ENCODE peak calls at places on chromosomes 1 and 21, in six cellular contexts. One of them, this sample, is unnamed.

GRCh38 chr21:40680311-40680710 is 166.6 kb downstream of the DSCAM start:
- DNase-seq in SJSA1: no peak
- DNase-seq in NCI-H345: peak; percentile 82
- DNase-seq in activated T-helper 1 cell treated with anti-CD3 and anti-CD28 coated beads, Interleukin-12 subunit alpha, Interleukin-12 subunit beta, Interleukin-2, Interleukin-4 antibody, amounts not matched to agents 30 ng/mL and 10 ng/mL and 1 ng/mL, durations not matched to agents 14 hours and 24 hours and 36 hours: no peak
- DNase-seq in activated CD4-positive, alpha-beta T cell treated with anti-CD3 and anti-CD28 coated beads, Interleukin-2, amount 10 ng/mL, durations not matched to agents 7 days and 5 days: no peak
- DNase-seq in cardiac fibroblast: no peak
- DNase-seq in this sample: no peak

GRCh38 chr1:93042822-93043557 is 36.1 kb upstream of the MTF2 start:
- DNase-seq in SJSA1: no peak
- DNase-seq in NCI-H345: no peak
- DNase-seq in activated T-helper 1 cell treated with anti-CD3 and anti-CD28 coated beads, Interleukin-12 subunit alpha, Interleukin-12 subunit beta, Interleukin-2, Interleukin-4 antibody, amounts not matched to agents 30 ng/mL and 10 ng/mL and 1 ng/mL, durations not matched to agents 14 hours and 24 hours and 36 hours: no peak
- DNase-seq in activated CD4-positive, alpha-beta T cell treated with anti-CD3 and anti-CD28 coated beads, Interleukin-2, amount 10 ng/mL, durations not matched to agents 7 days and 5 days: no peak
- DNase-seq in cardiac fibroblast: no peak
- DNase-seq in this sample: no peak

GRCh38 chr1:218273757-218274505 is 11.2 kb upstream of the RRP15 start:
- DNase-seq in SJSA1: no peak
- DNase-seq in NCI-H345: peak; percentile 29
- DNase-seq in activated T-helper 1 cell treated with anti-CD3 and anti-CD28 coated beads, Interleukin-12 subunit alpha, Interleukin-12 subunit beta, Interleukin-2, Interleukin-4 antibody, amounts not matched to agents 30 ng/mL and 10 ng/mL and 1 ng/mL, durations not matched to agents 14 hours and 24 hours and 36 hours: no peak
- DNase-seq in activated CD4-positive, alpha-beta T cell treated with anti-CD3 and anti-CD28 coated beads, Interleukin-2, amount 10 ng/mL, durations not matched to agents 7 days and 5 days: no peak
- DNase-seq in cardiac fibroblast: no peak
- DNase-seq in this sample: no peak

GRCh38 chr1:94648225-94649007 is 106.9 kb upstream of the F3 start:
- DNase-seq in SJSA1: peak; percentile 77
- DNase-seq in NCI-H345: no peak
- DNase-seq in activated T-helper 1 cell treated with anti-CD3 and anti-CD28 coated beads, Interleukin-12 subunit alpha, Interleukin-12 subunit beta, Interleukin-2, Interleukin-4 antibody, amounts not matched to agents 30 ng/mL and 10 ng/mL and 1 ng/mL, durations not matched to agents 14 hours and 24 hours and 36 hours: no peak
- DNase-seq in activated CD4-positive, alpha-beta T cell treated with anti-CD3 and anti-CD28 coated beads, Interleukin-2, amount 10 ng/mL, durations not matched to agents 7 days and 5 days: no peak
- DNase-seq in cardiac fibroblast: peak; percentile 98
- DNase-seq in this sample: no peak

GRCh38 chr1:204207136-204207616 is 6.6 kb downstream of the GOLT1A start:
- DNase-seq in SJSA1: peak; percentile 66
- DNase-seq in NCI-H345: peak; percentile 56
- DNase-seq in activated T-helper 1 cell treated with anti-CD3 and anti-CD28 coated beads, Interleukin-12 subunit alpha, Interleukin-12 subunit beta, Interleukin-2, Interleukin-4 antibody, amounts not matched to agents 30 ng/mL and 10 ng/mL and 1 ng/mL, durations not matched to agents 14 hours and 24 hours and 36 hours: peak; percentile 51
- DNase-seq in activated CD4-positive, alpha-beta T cell treated with anti-CD3 and anti-CD28 coated beads, Interleukin-2, amount 10 ng/mL, durations not matched to agents 7 days and 5 days: peak; percentile 75
- DNase-seq in cardiac fibroblast: peak; percentile 36
- DNase-seq in this sample: peak; percentile 64

GRCh38 chr1:181541947-181542346 is 58.6 kb downstream of the CACNA1E start:
- DNase-seq in SJSA1: no peak
- DNase-seq in NCI-H345: no peak
- DNase-seq in activated T-helper 1 cell treated with anti-CD3 and anti-CD28 coated beads, Interleukin-12 subunit alpha, Interleukin-12 subunit beta, Interleukin-2, Interleukin-4 antibody, amounts not matched to agents 30 ng/mL and 10 ng/mL and 1 ng/mL, durations not matched to agents 14 hours and 24 hours and 36 hours: no peak
- DNase-seq in activated CD4-positive, alpha-beta T cell treated with anti-CD3 and anti-CD28 coated beads, Interleukin-2, amount 10 ng/mL, durations not matched to agents 7 days and 5 days: no peak
- DNase-seq in cardiac fibroblast: peak; percentile 2
- DNase-seq in this sample: no peak

GRCh38 chr1:226117330-226117729 is 54.8 kb downstream of the H3-3A start:
- DNase-seq in SJSA1: no peak
- DNase-seq in NCI-H345: no peak
- DNase-seq in activated T-helper 1 cell treated with anti-CD3 and anti-CD28 coated beads, Interleukin-12 subunit alpha, Interleukin-12 subunit beta, Interleukin-2, Interleukin-4 antibody, amounts not matched to agents 30 ng/mL and 10 ng/mL and 1 ng/mL, durations not matched to agents 14 hours and 24 hours and 36 hours: no peak
- DNase-seq in activated CD4-positive, alpha-beta T cell treated with anti-CD3 and anti-CD28 coated beads, Interleukin-2, amount 10 ng/mL, durations not matched to agents 7 days and 5 days: no peak
- DNase-seq in cardiac fibroblast: no peak
- DNase-seq in this sample: no peak

GRCh38 chr1:71089536-71090270 is 8.9 kb upstream of the ZRANB2 start:
- DNase-seq in SJSA1: peak; percentile 55
- DNase-seq in NCI-H345: no peak
- DNase-seq in activated T-helper 1 cell treated with anti-CD3 and anti-CD28 coated beads, Interleukin-12 subunit alpha, Interleukin-12 subunit beta, Interleukin-2, Interleukin-4 antibody, amounts not matched to agents 30 ng/mL and 10 ng/mL and 1 ng/mL, durations not matched to agents 14 hours and 24 hours and 36 hours: no peak
- DNase-seq in activated CD4-positive, alpha-beta T cell treated with anti-CD3 and anti-CD28 coated beads, Interleukin-2, amount 10 ng/mL, durations not matched to agents 7 days and 5 days: no peak
- DNase-seq in cardiac fibroblast: peak; percentile 89
- DNase-seq in this sample: no peak

GRCh38 chr1:105087496-105087895 is 1337.8 kb downstream of the AMY1C start:
- DNase-seq in SJSA1: no peak
- DNase-seq in NCI-H345: no peak
- DNase-seq in activated T-helper 1 cell treated with anti-CD3 and anti-CD28 coated beads, Interleukin-12 subunit alpha, Interleukin-12 subunit beta, Interleukin-2, Interleukin-4 antibody, amounts not matched to agents 30 ng/mL and 10 ng/mL and 1 ng/mL, durations not matched to agents 14 hours and 24 hours and 36 hours: no peak
- DNase-seq in activated CD4-positive, alpha-beta T cell treated with anti-CD3 and anti-CD28 coated beads, Interleukin-2, amount 10 ng/mL, durations not matched to agents 7 days and 5 days: no peak
- DNase-seq in cardiac fibroblast: no peak
- DNase-seq in this sample: no peak

GRCh38 chr21:45470087-45470515 is 65.1 kb downstream of the COL18A1 start:
- DNase-seq in SJSA1: no peak
- DNase-seq in NCI-H345: no peak
- DNase-seq in activated T-helper 1 cell treated with anti-CD3 and anti-CD28 coated beads, Interleukin-12 subunit alpha, Interleukin-12 subunit beta, Interleukin-2, Interleukin-4 antibody, amounts not matched to agents 30 ng/mL and 10 ng/mL and 1 ng/mL, durations not matched to agents 14 hours and 24 hours and 36 hours: no peak
- DNase-seq in activated CD4-positive, alpha-beta T cell treated with anti-CD3 and anti-CD28 coated beads, Interleukin-2, amount 10 ng/mL, durations not matched to agents 7 days and 5 days: no peak
- DNase-seq in cardiac fibroblast: no peak
- DNase-seq in this sample: no peak

GRCh38 chr1:154463512-154463990 is 38.5 kb upstream of the TDRD10 start:
- DNase-seq in SJSA1: peak; percentile 61
- DNase-seq in NCI-H345: no peak
- DNase-seq in activated T-helper 1 cell treated with anti-CD3 and anti-CD28 coated beads, Interleukin-12 subunit alpha, Interleukin-12 subunit beta, Interleukin-2, Interleukin-4 antibody, amounts not matched to agents 30 ng/mL and 10 ng/mL and 1 ng/mL, durations not matched to agents 14 hours and 24 hours and 36 hours: peak; percentile 67
- DNase-seq in activated CD4-positive, alpha-beta T cell treated with anti-CD3 and anti-CD28 coated beads, Interleukin-2, amount 10 ng/mL, durations not matched to agents 7 days and 5 days: peak; percentile 74
- DNase-seq in cardiac fibroblast: no peak
- DNase-seq in this sample: no peak

GRCh38 chr1:27646676-27647075 is 11.7 kb upstream of the FGR start:
- DNase-seq in SJSA1: no peak
- DNase-seq in NCI-H345: no peak
- DNase-seq in activated T-helper 1 cell treated with anti-CD3 and anti-CD28 coated beads, Interleukin-12 subunit alpha, Interleukin-12 subunit beta, Interleukin-2, Interleukin-4 antibody, amounts not matched to agents 30 ng/mL and 10 ng/mL and 1 ng/mL, durations not matched to agents 14 hours and 24 hours and 36 hours: no peak
- DNase-seq in activated CD4-positive, alpha-beta T cell treated with anti-CD3 and anti-CD28 coated beads, Interleukin-2, amount 10 ng/mL, durations not matched to agents 7 days and 5 days: no peak
- DNase-seq in cardiac fibroblast: no peak
- DNase-seq in this sample: no peak

GRCh38 chr1:94801919-94802546 is 18.1 kb upstream of the SLC44A3 start:
- DNase-seq in SJSA1: peak; percentile 50
- DNase-seq in NCI-H345: peak; percentile 60
- DNase-seq in activated T-helper 1 cell treated with anti-CD3 and anti-CD28 coated beads, Interleukin-12 subunit alpha, Interleukin-12 subunit beta, Interleukin-2, Interleukin-4 antibody, amounts not matched to agents 30 ng/mL and 10 ng/mL and 1 ng/mL, durations not matched to agents 14 hours and 24 hours and 36 hours: no peak
- DNase-seq in activated CD4-positive, alpha-beta T cell treated with anti-CD3 and anti-CD28 coated beads, Interleukin-2, amount 10 ng/mL, durations not matched to agents 7 days and 5 days: peak; percentile 21
- DNase-seq in cardiac fibroblast: peak; percentile 92
- DNase-seq in this sample: peak; percentile 13

GRCh38 chr1:212774584-212774983 is 17.0 kb downstream of the NSL1 start:
- DNase-seq in SJSA1: no peak
- DNase-seq in NCI-H345: no peak
- DNase-seq in activated T-helper 1 cell treated with anti-CD3 and anti-CD28 coated beads, Interleukin-12 subunit alpha, Interleukin-12 subunit beta, Interleukin-2, Interleukin-4 antibody, amounts not matched to agents 30 ng/mL and 10 ng/mL and 1 ng/mL, durations not matched to agents 14 hours and 24 hours and 36 hours: no peak
- DNase-seq in activated CD4-positive, alpha-beta T cell treated with anti-CD3 and anti-CD28 coated beads, Interleukin-2, amount 10 ng/mL, durations not matched to agents 7 days and 5 days: no peak
- DNase-seq in cardiac fibroblast: peak; percentile 69
- DNase-seq in this sample: no peak

GRCh38 chr1:157956754-157957153 is 36.7 kb upstream of the KIRREL1 start:
- DNase-seq in SJSA1: no peak
- DNase-seq in NCI-H345: no peak
- DNase-seq in activated T-helper 1 cell treated with anti-CD3 and anti-CD28 coated beads, Interleukin-12 subunit alpha, Interleukin-12 subunit beta, Interleukin-2, Interleukin-4 antibody, amounts not matched to agents 30 ng/mL and 10 ng/mL and 1 ng/mL, durations not matched to agents 14 hours and 24 hours and 36 hours: no peak
- DNase-seq in activated CD4-positive, alpha-beta T cell treated with anti-CD3 and anti-CD28 coated beads, Interleukin-2, amount 10 ng/mL, durations not matched to agents 7 days and 5 days: no peak
- DNase-seq in cardiac fibroblast: no peak
- DNase-seq in this sample: no peak

GRCh38 chr1:157219600-157219999 is 81.4 kb upstream of the ETV3 start:
- DNase-seq in SJSA1: no peak
- DNase-seq in NCI-H345: no peak
- DNase-seq in activated T-helper 1 cell treated with anti-CD3 and anti-CD28 coated beads, Interleukin-12 subunit alpha, Interleukin-12 subunit beta, Interleukin-2, Interleukin-4 antibody, amounts not matched to agents 30 ng/mL and 10 ng/mL and 1 ng/mL, durations not matched to agents 14 hours and 24 hours and 36 hours: no peak
- DNase-seq in activated CD4-positive, alpha-beta T cell treated with anti-CD3 and anti-CD28 coated beads, Interleukin-2, amount 10 ng/mL, durations not matched to agents 7 days and 5 days: no peak
- DNase-seq in cardiac fibroblast: no peak
- DNase-seq in this sample: no peak

GRCh38 chr1:37476460-37477197 is 2.2 kb downstream of the ZC3H12A start:
- DNase-seq in SJSA1: peak; percentile 86
- DNase-seq in NCI-H345: no peak
- DNase-seq in activated T-helper 1 cell treated with anti-CD3 and anti-CD28 coated beads, Interleukin-12 subunit alpha, Interleukin-12 subunit beta, Interleukin-2, Interleukin-4 antibody, amounts not matched to agents 30 ng/mL and 10 ng/mL and 1 ng/mL, durations not matched to agents 14 hours and 24 hours and 36 hours: no peak
- DNase-seq in activated CD4-positive, alpha-beta T cell treated with anti-CD3 and anti-CD28 coated beads, Interleukin-2, amount 10 ng/mL, durations not matched to agents 7 days and 5 days: no peak
- DNase-seq in cardiac fibroblast: peak; percentile 90
- DNase-seq in this sample: peak; percentile 32

GRCh38 chr21:16942703-16943102 is 570.1 kb upstream of the CXADR start:
- DNase-seq in SJSA1: no peak
- DNase-seq in NCI-H345: no peak
- DNase-seq in activated T-helper 1 cell treated with anti-CD3 and anti-CD28 coated beads, Interleukin-12 subunit alpha, Interleukin-12 subunit beta, Interleukin-2, Interleukin-4 antibody, amounts not matched to agents 30 ng/mL and 10 ng/mL and 1 ng/mL, durations not matched to agents 14 hours and 24 hours and 36 hours: no peak
- DNase-seq in activated CD4-positive, alpha-beta T cell treated with anti-CD3 and anti-CD28 coated beads, Interleukin-2, amount 10 ng/mL, durations not matched to agents 7 days and 5 days: no peak
- DNase-seq in cardiac fibroblast: peak; percentile 27
- DNase-seq in this sample: no peak

This sample was measured in hypothalamus.